ENCODE peak calls at places on chromosomes 4 and X, in nine cellular contexts. U is adipocyte, W is T-helper 1 cell, R is T-helper 2 cell, C is fibroblast of the aortic adventitia, E is nucleus accumbens, X is activated T-cell treated with anti-CD3 and anti-CD28 coated beads for 24 hours, O is M059J, A is neuronal stem cell. Y is an unnamed sample.

GRCh38 chr4:65046496-65047101 is 623.7 kb downstream of the EPHA5 start:
- DNase-seq in U (peak; percentile 67), W (no peak), R (no peak), C (peak; percentile 7), E (no peak), X (no peak), O (peak; percentile 85), A (no peak), Y (no peak)

GRCh38 chr4:87192155-87192919 is 28.1 kb downstream of the KLHL8 start:
- DNase-seq in U (peak; percentile 31), W (no peak), R (no peak), C (no peak), E (no peak), X (no peak), O (peak; percentile 54), A (no peak), Y (no peak)

GRCh38 chr4:51855751-51856150 is 12.8 kb downstream of the DCUN1D4 start:
- DNase-seq in U (no peak), W (no peak), R (no peak), C (no peak), E (no peak), X (no peak), O (no peak), A (no peak), Y (no peak)

GRCh38 chr4:128825226-128825625 is 15.7 kb downstream of the JADE1 start:
- DNase-seq in U (no peak), W (no peak), R (no peak), C (peak; percentile 35), E (no peak), X (no peak), O (no peak), A (no peak), Y (no peak)

GRCh38 chr4:155629183-155629825 is 37.3 kb upstream of the GUCY1A1 start:
- DNase-seq in U (peak; percentile 46), W (no peak), R (no peak), C (no peak), E (no peak), X (no peak), O (peak; percentile 91), A (no peak), Y (no peak)

GRCh38 chr4:183384516-183384915 is 59.9 kb upstream of the CDKN2AIP start:
- DNase-seq in U (no peak), W (no peak), R (no peak), C (no peak), E (no peak), X (no peak), O (no peak), A (no peak), Y (no peak)

GRCh38 chr4:8461086-8461485 is 20.5 kb downstream of the TRMT44 start:
- DNase-seq in U (no peak), W (no peak), R (no peak), C (no peak), E (no peak), X (no peak), O (no peak), A (no peak), Y (no peak)

GRCh38 chrX:32673193-32673592 is 538.2 kb downstream of the DMD start:
- DNase-seq in U (no peak), W (no peak), R (no peak), C (no peak), E (no peak), X (no peak), O (peak; percentile 9), A (no peak), Y (no peak)

GRCh38 chr4:1479454-1479853 is 73.2 kb upstream of the NKX1-1 start:
- DNase-seq in U (no peak), W (no peak), R (no peak), C (no peak), E (no peak), X (no peak), O (no peak), A (no peak), Y (no peak)

GRCh38 chr4:112652216-112652615 is 15.3 kb downstream of the LARP7 start:
- DNase-seq in U (no peak), W (no peak), R (no peak), C (no peak), E (no peak), X (no peak), O (no peak), A (peak; percentile 51), Y (no peak)

GRCh38 chr4:73401412-73401811 is 2.7 kb upstream of the ALB start:
- DNase-seq in U (no peak), W (no peak), R (no peak), C (no peak), E (no peak), X (no peak), O (no peak), A (no peak), Y (no peak)

GRCh38 chr4:3388461-3389185 is 53.1 kb upstream of the HGFAC start:
- DNase-seq in U (peak; percentile 88), W (no peak), R (no peak), C (peak; percentile 87), E (no peak), X (no peak), O (peak; percentile 95), A (no peak), Y (no peak)

GRCh38 chr4:150237110-150237852 is 159.0 kb downstream of the DCLK2 start:
- DNase-seq in U (peak; percentile 95), W (no peak), R (no peak), C (peak; percentile 97), E (no peak), X (no peak), O (peak; percentile 94), A (no peak), Y (no peak)

GRCh38 chr4:27666943-27667342 is 806.3 kb downstream of the STIM2 start:
- DNase-seq in U (peak; percentile 16), W (no peak), R (no peak), C (no peak), E (no peak), X (no peak), O (peak; percentile 2), A (no peak), Y (no peak)

GRCh38 chr4:124748965-124749364 is 36.4 kb upstream of the ANKRD50 start:
- DNase-seq in U (peak; percentile 25), W (no peak), R (no peak), C (no peak), E (no peak), X (no peak), O (no peak), A (no peak), Y (no peak)

Y was measured in endothelial cell.